ENCODE peak calls at places on chromosomes 11 and 22, in four cellular contexts. One of them, this sample, is unnamed.

GRCh38 chr11:122145715-122146274 is 29.8 kb upstream of the BLID start:
- DNase-seq in glutamatergic neuron: no peak
- DNase-seq in lung: no peak
- DNase-seq in stimulated activated CD4-positive, alpha-beta T cell treated with anti-CD3 and anti-CD28 coated beads, Interleukin-2, amount 100 ng/mL, for 24 hours: no peak
- DNase-seq in this sample: no peak

GRCh38 chr22:39527481-39527961 is 5.0 kb downstream of the RPS19BP1 start:
- DNase-seq in stimulated activated CD4-positive, alpha-beta T cell treated with anti-CD3 and anti-CD28 coated beads, Interleukin-2, amount 100 ng/mL, for 24 hours: no peak
- DNase-seq in glutamatergic neuron: no peak
- DNase-seq in lung: no peak
- DNase-seq in this sample: no peak

GRCh38 chr22:30890689-30891442 is 77.7 kb downstream of the MORC2 start:
- DNase-seq in stimulated activated CD4-positive, alpha-beta T cell treated with anti-CD3 and anti-CD28 coated beads, Interleukin-2, amount 100 ng/mL, for 24 hours: peak; percentile 59
- DNase-seq in glutamatergic neuron: peak; percentile 46
- DNase-seq in lung: no peak
- DNase-seq in this sample: no peak

GRCh38 chr11:120065176-120065575 is 72.7 kb downstream of the TRIM29 start:
- DNase-seq in glutamatergic neuron: no peak
- DNase-seq in lung: no peak
- DNase-seq in stimulated activated CD4-positive, alpha-beta T cell treated with anti-CD3 and anti-CD28 coated beads, Interleukin-2, amount 100 ng/mL, for 24 hours: no peak
- DNase-seq in this sample: no peak

GRCh38 chr11:15938362-15938725 is 418.0 kb downstream of the SOX6 start:
- DNase-seq in lung: no peak
- DNase-seq in stimulated activated CD4-positive, alpha-beta T cell treated with anti-CD3 and anti-CD28 coated beads, Interleukin-2, amount 100 ng/mL, for 24 hours: no peak
- DNase-seq in glutamatergic neuron: no peak
- DNase-seq in this sample: no peak

GRCh38 chr11:128928400-128928799 is 14.3 kb downstream of the TP53AIP1 start:
- DNase-seq in lung: no peak
- DNase-seq in glutamatergic neuron: no peak
- DNase-seq in stimulated activated CD4-positive, alpha-beta T cell treated with anti-CD3 and anti-CD28 coated beads, Interleukin-2, amount 100 ng/mL, for 24 hours: no peak
- DNase-seq in this sample: no peak

GRCh38 chr22:30305519-30305905 is 16.2 kb upstream of the CASTOR1 start:
- DNase-seq in glutamatergic neuron: no peak
- DNase-seq in lung: no peak
- DNase-seq in stimulated activated CD4-positive, alpha-beta T cell treated with anti-CD3 and anti-CD28 coated beads, Interleukin-2, amount 100 ng/mL, for 24 hours: peak; percentile 41
- DNase-seq in this sample: peak; percentile 68

GRCh38 chr22:41341012-41341411 is 39.7 kb downstream of the ZC3H7B start:
- DNase-seq in stimulated activated CD4-positive, alpha-beta T cell treated with anti-CD3 and anti-CD28 coated beads, Interleukin-2, amount 100 ng/mL, for 24 hours: no peak
- DNase-seq in glutamatergic neuron: no peak
- DNase-seq in lung: no peak
- DNase-seq in this sample: no peak

GRCh38 chr11:12995211-12995610 is 13.9 kb upstream of the RASSF10 start:
- DNase-seq in glutamatergic neuron: no peak
- DNase-seq in stimulated activated CD4-positive, alpha-beta T cell treated with anti-CD3 and anti-CD28 coated beads, Interleukin-2, amount 100 ng/mL, for 24 hours: no peak
- DNase-seq in lung: no peak
- DNase-seq in this sample: peak; percentile 13

GRCh38 chr22:18012528-18012927 is 11.8 kb downstream of the MICAL3 start:
- DNase-seq in lung: no peak
- DNase-seq in stimulated activated CD4-positive, alpha-beta T cell treated with anti-CD3 and anti-CD28 coated beads, Interleukin-2, amount 100 ng/mL, for 24 hours: no peak
- DNase-seq in glutamatergic neuron: no peak
- DNase-seq in this sample: no peak

GRCh38 chr11:104163100-104164027 is 583 bp downstream of the PDGFD start:
- DNase-seq in stimulated activated CD4-positive, alpha-beta T cell treated with anti-CD3 and anti-CD28 coated beads, Interleukin-2, amount 100 ng/mL, for 24 hours: no peak
- DNase-seq in glutamatergic neuron: no peak
- DNase-seq in lung: no peak
- DNase-seq in this sample: peak; percentile 22

GRCh38 chr22:47205081-47205491 is 442.6 kb downstream of the TBC1D22A start:
- DNase-seq in glutamatergic neuron: no peak
- DNase-seq in lung: no peak
- DNase-seq in stimulated activated CD4-positive, alpha-beta T cell treated with anti-CD3 and anti-CD28 coated beads, Interleukin-2, amount 100 ng/mL, for 24 hours: no peak
- DNase-seq in this sample: no peak

GRCh38 chr11:93842461-93842860 is 8.0 kb downstream of the VSTM5 start:
- DNase-seq in stimulated activated CD4-positive, alpha-beta T cell treated with anti-CD3 and anti-CD28 coated beads, Interleukin-2, amount 100 ng/mL, for 24 hours: no peak
- DNase-seq in glutamatergic neuron: no peak
- DNase-seq in lung: no peak
- DNase-seq in this sample: no peak

GRCh38 chr11:21711341-21711740 is 481.5 kb upstream of the ANO5 start:
- DNase-seq in lung: no peak
- DNase-seq in stimulated activated CD4-positive, alpha-beta T cell treated with anti-CD3 and anti-CD28 coated beads, Interleukin-2, amount 100 ng/mL, for 24 hours: no peak
- DNase-seq in glutamatergic neuron: no peak
- DNase-seq in this sample: no peak

GRCh38 chr22:32204856-32205722 is at the start of gene RFPL2:
- DNase-seq in lung: no peak
- DNase-seq in stimulated activated CD4-positive, alpha-beta T cell treated with anti-CD3 and anti-CD28 coated beads, Interleukin-2, amount 100 ng/mL, for 24 hours: peak; percentile 53
- DNase-seq in glutamatergic neuron: peak; percentile 82
- DNase-seq in this sample: peak; percentile 38

GRCh38 chr11:31921066-31921465 is 109.9 kb upstream of the PAX6 start:
- DNase-seq in glutamatergic neuron: no peak
- DNase-seq in lung: no peak
- DNase-seq in stimulated activated CD4-positive, alpha-beta T cell treated with anti-CD3 and anti-CD28 coated beads, Interleukin-2, amount 100 ng/mL, for 24 hours: no peak
- DNase-seq in this sample: no peak

GRCh38 chr11:70546179-70546940 is 148.0 kb downstream of the CTTN start:
- DNase-seq in glutamatergic neuron: no peak
- DNase-seq in stimulated activated CD4-positive, alpha-beta T cell treated with anti-CD3 and anti-CD28 coated beads, Interleukin-2, amount 100 ng/mL, for 24 hours: no peak
- DNase-seq in lung: no peak
- DNase-seq in this sample: no peak

GRCh38 chr11:43693731-43694130 is 13.2 kb downstream of the HSD17B12 start:
- DNase-seq in stimulated activated CD4-positive, alpha-beta T cell treated with anti-CD3 and anti-CD28 coated beads, Interleukin-2, amount 100 ng/mL, for 24 hours: no peak
- DNase-seq in glutamatergic neuron: no peak
- DNase-seq in lung: no peak
- DNase-seq in this sample: no peak